ENCODE peak calls at places on chromosome 14, in six cellular contexts. X is cardiac fibroblast; J is heart left ventricle; B is endothelial cell; R is CD8-positive, alpha-beta T cell; C is endodermal cell. Q is an unnamed sample.

GRCh38 chr14:100623961-100624360 is 36.7 kb upstream of the BEGAIN start:
- DNase-seq in J (peak; percentile 7), X (no peak), R (no peak), B (no peak), C (peak; percentile 35), Q (no peak)

GRCh38 chr14:32623300-32624093 is 294.4 kb downstream of the AKAP6 start:
- DNase-seq in B (no peak), J (peak; percentile 32), X (peak; percentile 57), R (no peak), C (no peak), Q (no peak)

GRCh38 chr14:87705439-87705896 is 287.5 kb downstream of the GALC start:
- DNase-seq in X (no peak), J (peak; percentile 21), R (no peak), B (no peak), C (no peak), Q (no peak)

GRCh38 chr14:83071888-83072501 is 1538.3 kb upstream of the SEL1L start:
- DNase-seq in R (no peak), X (no peak), J (no peak), B (peak; percentile 22), C (no peak), Q (no peak)

GRCh38 chr14:104442611-104443390 is 136.8 kb upstream of the C14orf180 start:
- DNase-seq in R (peak; percentile 8), B (no peak), J (no peak), X (no peak), C (peak; percentile 61), Q (no peak)

GRCh38 chr14:46840971-46841729 is 189.6 kb upstream of the RPL10L start:
- DNase-seq in C (no peak), J (no peak), R (no peak), B (no peak), X (no peak), Q (no peak)

GRCh38 chr14:100107236-100107635 is 42.0 kb downstream of the EVL start:
- DNase-seq in B (no peak), C (no peak), X (no peak), J (no peak), R (no peak), Q (no peak)

GRCh38 chr14:59630281-59630963 is 53.8 kb upstream of the CCDC175 start:
- DNase-seq in R (no peak), X (peak; percentile 5), C (peak; percentile 75), B (peak; percentile 42), J (no peak), Q (no peak)

GRCh38 chr14:89365071-89365801 is 51.8 kb downstream of the FOXN3 start:
- DNase-seq in R (peak; percentile 61), B (peak; percentile 23), J (no peak), C (no peak), X (peak; percentile 23), Q (no peak)

GRCh38 chr14:65222434-65222833 is 120.1 kb upstream of the MAX start:
- DNase-seq in X (peak; percentile 84), C (peak; percentile 86), B (peak; percentile 47), J (peak; percentile 42), R (peak; percentile 53), Q (peak; percentile 34)

GRCh38 chr14:74941676-74942097 is 13.7 kb downstream of the PGF start:
- DNase-seq in R (peak; percentile 66), B (no peak), X (peak; percentile 31), J (peak; percentile 85), C (no peak), Q (no peak)

GRCh38 chr14:50831704-50832130 is 755 bp upstream of the NIN start:
- DNase-seq in C (no peak), X (peak; percentile 9), B (no peak), R (no peak), J (no peak), Q (no peak)

GRCh38 chr14:50829472-50830043 is 1.4 kb downstream of the NIN start:
- DNase-seq in R (no peak), C (no peak), B (peak; percentile 5), X (no peak), J (no peak), Q (no peak)

GRCh38 chr14:50830932-50831703 is at the start of gene NIN:
- DNase-seq in X (peak; percentile 83), R (peak; percentile 72), J (peak; percentile 80), C (peak; percentile 84), B (peak; percentile 81), Q (peak; percentile 28)

GRCh38 chr14:50830044-50830931 is 674 bp downstream of the NIN start:
- DNase-seq in C (peak; percentile 87), R (peak; percentile 63), J (peak; percentile 59), B (peak; percentile 53), X (peak; percentile 43), Q (no peak)

GRCh38 chr14:50828738-50829471 is 2.1 kb downstream of the NIN start:
- DNase-seq in X (no peak), C (no peak), J (no peak), R (no peak), B (no peak), Q (no peak)
- TF ChIP-seq CTCF in X (no peak), C (no peak), J (no peak), R (no peak), B (no peak), Q (no peak)

GRCh38 chr14:91062600-91062999 is 2.2 kb upstream of the RPS6KA5 start:
- DNase-seq in C (no peak), X (no peak), R (no peak), J (no peak), B (no peak), Q (no peak)

GRCh38 chr14:91060472-91061308 is at the start of gene RPS6KA5:
- DNase-seq in B (peak; percentile 99), R (peak; percentile 100), C (peak; percentile 100), X (peak; percentile 100), J (peak; percentile 100), Q (peak; percentile 41)

GRCh38 chr14:91058017-91058675 is 2.3 kb downstream of the RPS6KA5 start:
- DNase-seq in J (no peak), X (no peak), B (no peak), C (no peak), R (no peak), Q (no peak)

GRCh38 chr14:91061309-91061887 is 957 bp upstream of the RPS6KA5 start:
- DNase-seq in C (no peak), J (no peak), B (no peak), X (no peak), R (no peak), Q (no peak)

DNA sequence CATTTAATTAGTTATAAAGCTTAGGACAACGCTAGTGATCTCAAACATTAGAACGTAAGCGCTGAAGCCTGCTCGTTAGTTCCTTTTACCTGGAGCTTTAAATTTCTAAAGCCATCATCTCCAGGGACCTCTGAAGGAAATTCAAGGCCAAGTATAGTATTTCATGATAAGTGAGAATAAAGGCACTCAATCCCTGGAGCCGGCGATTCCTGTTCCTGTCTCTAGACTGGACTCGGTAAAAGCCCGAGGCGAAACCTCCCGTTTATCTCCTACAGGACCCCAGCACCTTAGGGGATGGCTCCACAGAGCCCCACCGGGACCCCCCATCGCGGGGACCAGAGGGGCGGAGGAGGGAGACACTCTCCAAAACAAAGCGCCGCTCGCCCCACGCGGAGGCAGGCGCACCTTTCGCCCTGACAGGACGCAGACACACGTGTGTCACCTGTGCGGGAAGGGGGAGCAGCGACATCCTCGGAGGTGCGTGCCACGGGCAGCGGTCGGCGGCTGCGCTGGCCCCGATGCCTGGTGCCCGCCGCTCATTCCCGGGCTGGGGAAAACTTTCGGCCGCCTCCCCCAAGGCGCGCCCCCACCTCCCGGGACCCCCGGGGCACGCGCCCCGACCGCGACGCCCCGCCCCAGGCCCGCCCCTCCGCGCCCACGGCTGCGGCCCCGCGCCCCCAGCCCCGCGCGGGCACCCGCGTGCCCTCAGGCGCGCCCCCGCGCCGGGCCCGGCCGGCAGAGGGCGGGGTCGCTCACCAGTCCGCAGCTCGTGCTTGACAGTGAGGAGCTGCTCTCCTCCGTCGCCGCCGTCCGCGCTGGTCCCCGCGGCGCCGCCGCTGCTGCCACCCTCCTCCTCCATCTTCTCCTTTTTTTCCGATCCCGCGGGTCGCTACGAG is 617 bp downstream of the RPS6KA5 start:
- DNase-seq in C (peak; percentile 79), R (peak; percentile 61), J (peak; percentile 32), X (no peak), B (peak; percentile 74), Q (no peak)
- TF ChIP-seq CTCF in C (peak; percentile 42), R (no peak), J (no peak), X (no peak), B (peak; percentile 27), Q (no peak)

DNA sequence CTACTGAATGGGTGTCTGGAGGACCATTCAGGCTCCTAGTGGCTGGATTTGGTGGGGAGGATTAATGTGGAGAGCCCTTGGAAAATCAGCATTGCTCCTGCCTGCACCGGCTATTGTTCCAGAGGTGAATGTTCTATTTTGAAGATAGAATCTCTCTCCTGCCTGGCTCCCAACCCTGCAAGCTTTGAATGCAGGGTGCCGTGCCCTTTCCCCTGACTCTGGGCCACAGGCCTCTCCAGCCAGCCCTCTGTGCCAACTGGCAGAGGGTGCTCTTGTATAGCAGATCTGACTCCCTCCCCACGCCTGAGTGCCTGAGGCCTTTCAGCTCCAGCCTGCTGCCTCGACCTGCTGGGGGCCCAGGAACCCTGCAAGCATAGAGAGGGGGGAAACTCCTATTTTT is 106.8 kb downstream of the TMEM260 start:
- DNase-seq in C (peak; percentile 81), J (peak; percentile 58), R (no peak), X (no peak), B (peak; percentile 7), Q (no peak)
- TF ChIP-seq CTCF in C (peak; percentile 62), J (no peak), R (no peak), X (no peak), B (no peak), Q (peak; percentile 81)

GRCh38 chr14:102049258-102050025 is 37.4 kb downstream of the HSP90AA1 start:
- DNase-seq in C (no peak), J (no peak), B (no peak), X (no peak), R (no peak), Q (no peak)

GRCh38 chr14:102047808-102048540 is 38.9 kb downstream of the HSP90AA1 start:
- DNase-seq in J (no peak), R (no peak), X (no peak), C (no peak), B (no peak), Q (no peak)

GRCh38 chr14:102043251-102044025 is 43.4 kb downstream of the HSP90AA1 start:
- DNase-seq in B (no peak), C (no peak), J (peak; percentile 75), X (peak; percentile 12), R (no peak), Q (no peak)

GRCh38 chr14:102044566-102044965 is 42.3 kb downstream of the HSP90AA1 start:
- DNase-seq in J (no peak), C (no peak), R (no peak), B (no peak), X (no peak), Q (no peak)

DNA sequence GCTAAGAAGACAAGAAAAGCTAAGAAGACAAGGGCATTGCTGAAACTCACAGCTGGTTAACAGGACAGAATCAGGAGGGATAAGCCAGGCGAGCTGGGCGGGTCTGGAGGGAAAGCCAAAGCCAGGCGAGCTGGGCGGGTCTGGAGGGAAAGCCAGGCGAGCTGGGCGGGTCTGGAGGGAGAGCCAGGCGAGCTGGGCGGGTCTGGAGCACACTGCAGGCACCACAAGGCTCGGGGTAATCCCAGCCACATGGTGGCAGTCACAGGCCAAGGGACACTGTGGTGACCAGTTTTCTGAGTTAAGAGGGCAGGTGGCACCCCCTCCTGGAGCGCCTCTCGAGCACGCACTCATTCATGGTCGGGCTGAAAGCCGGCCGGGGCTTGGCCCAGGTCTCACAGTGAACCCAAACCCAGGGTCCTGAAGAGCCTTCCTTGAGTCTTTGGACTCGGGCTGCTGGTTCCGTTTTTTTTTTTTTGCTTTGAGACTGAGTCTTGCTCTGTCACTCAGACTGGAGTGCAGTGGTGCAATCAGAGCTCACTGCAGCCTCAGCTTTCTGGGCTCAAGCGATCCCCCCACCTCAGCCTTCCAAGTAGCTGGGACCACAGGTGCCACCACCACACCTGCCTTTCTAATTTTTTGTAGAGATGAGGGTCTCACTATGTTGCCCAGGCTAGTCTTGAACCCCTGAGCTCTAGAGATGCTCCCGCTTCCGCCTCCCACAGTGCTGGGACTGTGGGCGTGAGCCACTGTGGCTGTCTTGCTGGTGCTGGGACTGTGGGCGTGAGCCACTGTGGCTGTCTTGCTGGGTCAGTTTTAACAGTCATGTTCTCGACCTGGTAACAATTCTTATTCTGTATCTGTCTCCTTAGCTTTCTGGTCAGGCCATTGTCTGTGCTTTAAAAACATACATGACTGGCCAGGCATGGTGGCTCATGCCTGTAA is 40.2 kb downstream of the HSP90AA1 start:
- DNase-seq in R (peak; percentile 12), J (peak; percentile 90), B (peak; percentile 44), X (peak; percentile 73), C (peak; percentile 98), Q (peak; percentile 94)
- TF ChIP-seq CTCF in R (no peak), J (peak; percentile 30), B (peak; percentile 21), X (no peak), C (peak; percentile 92), Q (peak; percentile 59)

Q was measured in D721Med.